ENCODE peak calls at places on chromosomes 12 and 14, in eight cellular contexts. V is T-helper 2 cell, K is HTR-8/SVneo, E is GOT3, P is progenitor cell of endocrine pancreas, A is dorsolateral prefrontal cortex, N is mammary epithelial cell, O is activated T-cell treated with anti-CD3 and anti-CD28 coated beads for 4 hours. H is an unnamed sample.

GRCh38 chr14:24840204-24840893 is 206.4 kb upstream of the GZMB start:
- DNase-seq in A (no peak), V (no peak), K (peak), P (no peak), N (no peak), O (no peak), E (no peak), H (no peak)

GRCh38 chr14:104210548-104211195 is 72.3 kb downstream of the KIF26A start:
- DNase-seq in O (no peak), P (no peak), E (no peak), V (no peak), K (no peak), N (no peak), A (no peak), H (no peak)

GRCh38 chr14:86505808-86506207 is 975.9 kb downstream of the FLRT2 start:
- DNase-seq in P (no peak), E (no peak), O (no peak), V (no peak), A (no peak), N (peak), K (no peak), H (no peak)

GRCh38 chr14:50109342-50109741 is 7.0 kb downstream of the VCPKMT start:
- DNase-seq in P (no peak), V (no peak), N (no peak), K (no peak), O (no peak), E (no peak), A (no peak), H (no peak)

GRCh38 chr12:63752283-63752682 is 27.4 kb upstream of the RXYLT1 start:
- DNase-seq in K (no peak), N (no peak), P (no peak), A (no peak), E (no peak), V (peak), O (no peak), H (no peak)

GRCh38 chr12:70664463-70664862 is 27.2 kb upstream of the PTPRB start:
- DNase-seq in N (no peak), K (no peak), O (no peak), A (no peak), V (no peak), P (no peak), E (no peak), H (no peak)

GRCh38 chr14:104664107-104664506 is 25.3 kb upstream of the INF2 start:
- DNase-seq in E (no peak), A (no peak), V (no peak), P (no peak), N (no peak), O (no peak), K (no peak), H (no peak)

GRCh38 chr14:100292776-100293461 is 13.3 kb downstream of the SLC25A29 start:
- DNase-seq in K (no peak), V (no peak), O (no peak), N (no peak), E (no peak), A (peak), P (no peak), H (no peak)

GRCh38 chr12:7638764-7639570 is 26.7 kb downstream of the APOBEC1 start:
- DNase-seq in K (peak), P (peak), O (peak), V (peak), E (peak), N (peak), A (peak), H (peak)